ENCODE peak calls at places on chromosomes 6 and 20, in nine cellular contexts. O is mesenchymal stem cell, P is GM23338, A is GM23248, J is neuronal stem cell, B is IMR-90, N is fibroblast of lung, L is PC-3, K is OCI-LY7. D is an unnamed sample. For H3K36me3, the result is how much of the 10 kb centered on the place peaks cover.

GRCh38 chr6:81909981-81910910 is 157.8 kb upstream of the TENT5A start:
- DNase-seq in O (peak), P (no peak), A (no peak), J (no peak), B (peak), N (peak), L (no peak), K (no peak), D (no peak)

GRCh38 chr6:117194978-117195377 is 70.4 kb upstream of the VGLL2 start:
- DNase-seq in O (no peak), P (no peak), A (no peak), J (no peak), B (no peak), N (no peak), L (no peak), K (no peak), D (no peak)

GRCh38 chr20:22339091-22339881 is 245.1 kb downstream of the FOXA2 start:
- DNase-seq in O (peak), P (peak), A (peak), J (peak), B (peak), N (peak), L (peak), K (peak), D (peak)

GRCh38 chr6:52503853-52504777 is 72.7 kb downstream of the TRAM2 start:
- DNase-seq in O (peak), P (no peak), A (peak), J (no peak), B (peak), N (peak), L (peak), K (no peak), D (peak)

GRCh38 chr6:161305860-161306259 is 32.0 kb upstream of the AGPAT4 start:
- DNase-seq in O (no peak), P (no peak), A (no peak), J (no peak), B (no peak), N (no peak), L (no peak), K (no peak), D (no peak)

GRCh38 chr6:136014454-136015421 is 163.2 kb downstream of the PDE7B start:
- DNase-seq in O (peak), P (no peak), A (peak), J (no peak), B (peak), N (peak), L (peak), K (no peak), D (no peak)

GRCh38 chr20:10040070-10040970 is 5.5 kb downstream of the ANKEF1 start:
- DNase-seq in O (peak), P (no peak), A (peak), J (no peak), B (peak), N (peak), L (peak), K (no peak), D (no peak)

GRCh38 chr6:1526689-1527088 is 83.0 kb upstream of the FOXC1 start:
- DNase-seq in O (no peak), P (no peak), A (peak), J (no peak), B (no peak), N (peak), L (no peak), K (no peak), D (no peak)

GRCh38 chr6:113645576-113645970 is 211.6 kb upstream of the MARCKS start:
- DNase-seq in O (peak), P (no peak), A (peak), J (no peak), B (peak), N (peak), L (peak), K (no peak), D (peak)

GRCh38 chr6:119612871-119613515 is 263.4 kb upstream of the MAN1A1 start:
- DNase-seq in O (peak), P (no peak), A (peak), J (no peak), B (peak), N (peak), L (no peak), K (no peak), D (no peak)

GRCh38 chr20:32247957-32248497 is 29.4 kb upstream of the KIF3B start:
- DNase-seq in O (no peak), P (no peak), A (peak), J (no peak), B (no peak), N (no peak), L (no peak), K (no peak), D (no peak)

GRCh38 chr6:12911387-12911960 is 194.9 kb downstream of the PHACTR1 start:
- DNase-seq in O (peak), P (peak), A (peak), J (no peak), B (peak), N (peak), L (peak), K (peak), D (peak)

GRCh38 chr6:126743051-126743450 is 375.4 kb upstream of the RSPO3 start:
- DNase-seq in O (no peak), P (no peak), A (no peak), J (no peak), B (no peak), N (no peak), L (no peak), K (no peak), D (no peak)

GRCh38 chr20:41446471-41446870 is 79.9 kb upstream of the EMILIN3 start:
- DNase-seq in O (no peak), P (no peak), A (no peak), J (no peak), B (no peak), N (no peak), L (no peak), K (no peak), D (no peak)

GRCh38 chr20:41440882-41441281 is 74.3 kb upstream of the EMILIN3 start:
- DNase-seq in O (no peak), P (no peak), A (no peak), J (no peak), B (no peak), N (no peak), L (no peak), K (no peak), D (no peak)

GRCh38 chr20:41443667-41444066 is 77.0 kb upstream of the EMILIN3 start:
- DNase-seq in O (no peak), P (no peak), A (no peak), J (no peak), B (no peak), N (no peak), L (no peak), K (no peak), D (no peak)

GRCh38 chr20:41447026-41447425 is 80.4 kb upstream of the EMILIN3 start:
- DNase-seq in O (no peak), P (no peak), A (no peak), J (no peak), B (no peak), N (no peak), L (no peak), K (no peak), D (no peak)

GRCh38 chr20:41444821-41445220 is 78.2 kb upstream of the EMILIN3 start:
- DNase-seq in O (no peak), P (no peak), A (no peak), J (no peak), B (no peak), N (no peak), L (no peak), K (no peak), D (no peak)
- H3K36me3 ChIP-seq in O (half or more), P (half or more), A (half or more), J (half or more), B (under half), N (under half), L (under half), K (half or more), D (under half)

DNA sequence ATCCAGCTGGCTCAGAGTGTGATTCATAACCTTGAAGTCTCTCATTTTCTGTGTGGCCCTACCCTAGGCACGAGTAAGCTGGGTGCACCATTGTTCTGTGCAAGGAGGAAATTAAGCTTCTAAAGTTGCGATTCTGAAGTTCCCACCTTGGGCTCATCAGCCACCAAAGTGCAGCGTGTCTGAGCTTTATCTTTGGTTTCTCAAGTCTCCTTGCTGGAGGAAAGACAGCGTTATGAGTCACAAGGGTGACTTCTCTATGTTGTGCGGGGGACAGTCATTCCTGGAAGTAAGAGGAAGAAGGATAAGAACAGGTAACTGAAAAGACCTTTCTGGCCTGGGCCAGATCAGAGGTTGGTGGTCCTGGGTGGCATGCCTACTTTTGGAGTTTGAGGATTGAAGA is 16.8 kb downstream of the MRAP2 start:
- DNase-seq in O (no peak), P (no peak), A (peak), J (no peak), B (no peak), N (no peak), L (peak), K (no peak), D (no peak)
- H3K4me3 ChIP-seq in O (no peak), P (no peak), A (no peak), J (no peak), B (no peak), N (no peak), L (no peak), K (no peak), D (no peak)

DNA sequence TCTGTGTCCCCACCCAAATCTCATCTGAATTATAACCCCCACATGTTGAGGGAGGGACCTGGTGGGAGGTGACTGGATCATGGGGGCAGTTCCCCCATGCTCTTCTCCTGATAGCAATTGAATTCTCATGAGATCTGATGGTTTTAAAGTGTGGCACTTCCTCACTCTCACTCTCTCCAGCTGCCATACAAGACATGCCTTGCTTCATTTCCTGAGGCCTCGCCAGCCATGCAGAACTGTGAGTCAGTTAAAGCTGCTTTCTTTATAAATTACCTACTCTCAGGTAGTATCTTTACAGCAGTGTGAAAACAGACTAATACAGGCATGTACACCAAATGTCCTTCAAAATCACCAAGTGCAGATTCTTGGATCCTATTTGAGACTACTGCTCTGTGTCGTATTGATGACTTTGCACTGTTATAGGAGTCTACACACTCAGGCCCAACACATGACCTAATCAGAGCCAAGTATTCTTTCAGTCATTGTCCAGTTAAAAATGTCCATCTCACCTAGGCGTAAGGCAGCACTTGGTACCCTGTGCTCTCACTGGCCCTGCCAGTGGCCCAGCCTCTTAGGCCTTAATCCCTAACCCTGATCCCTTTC is 52.8 kb upstream of the UST start:
- DNase-seq in O (no peak), P (no peak), A (peak), J (no peak), B (no peak), N (no peak), L (no peak), K (peak), D (no peak)
- H2AFZ ChIP-seq in O (no peak), P (peak), A (no peak), J (no peak), B (no peak), N (no peak), L (no peak), K (peak), D (no peak)

DNA sequence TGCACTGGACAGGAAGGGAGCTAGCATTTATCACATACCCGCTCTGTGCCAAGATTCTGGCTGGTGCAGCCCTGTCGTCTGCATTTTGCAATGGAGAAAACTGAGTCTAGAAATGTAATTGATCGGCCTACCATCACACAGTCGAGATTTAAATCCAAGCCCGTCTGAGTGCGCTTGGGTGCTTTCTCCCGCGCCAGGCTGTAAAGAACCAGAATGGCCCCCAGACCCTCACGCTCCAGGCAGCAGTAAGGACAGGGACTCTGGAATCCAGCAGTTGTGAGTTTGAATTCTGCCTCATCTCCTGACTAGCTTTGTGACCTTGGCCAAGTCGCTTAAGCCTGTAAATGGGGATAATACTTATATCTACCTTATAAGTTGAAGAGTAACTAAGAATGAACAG is 10.8 kb downstream of the DYNLRB1 start:
- DNase-seq in O (no peak), P (no peak), A (no peak), J (no peak), B (no peak), N (no peak), L (no peak), K (no peak), D (no peak)
- H3K36me3 ChIP-seq in O (half or more), P (under half), A (under half), J (half or more), B (under half), N (under half), L (under half), K (under half), D (under half)

DNA sequence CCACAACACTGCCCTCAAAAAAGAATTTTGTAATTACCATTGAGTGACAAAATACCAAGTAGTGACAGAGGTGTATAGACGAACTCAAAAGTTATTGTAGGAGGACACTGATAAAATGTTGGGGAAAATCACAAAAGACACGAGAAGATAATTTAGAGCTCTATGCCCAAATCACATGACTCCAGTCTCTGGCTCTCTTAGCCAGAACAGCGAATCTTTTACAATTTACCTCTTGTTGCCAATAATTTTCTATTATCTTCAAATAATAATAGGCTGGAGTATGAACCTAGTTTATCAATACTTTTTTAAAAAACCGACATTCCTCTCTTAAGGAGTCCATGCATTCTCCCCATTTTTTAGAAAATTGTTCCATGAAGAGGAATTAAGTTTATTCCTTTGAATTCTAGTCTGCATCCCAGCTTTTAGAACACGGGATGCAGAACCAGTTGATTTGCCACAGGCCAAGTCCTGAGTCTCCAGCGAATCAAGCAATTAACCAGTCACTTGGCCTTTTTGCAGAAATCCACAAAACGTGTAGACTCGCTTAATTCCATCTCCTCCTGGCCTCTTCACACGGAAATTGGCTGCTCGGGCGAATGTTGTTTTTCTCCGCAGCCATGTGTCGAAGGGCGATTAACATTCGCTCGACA is 507 bp upstream of the RIPPLY2 start:
- DNase-seq in O (no peak), P (no peak), A (no peak), J (no peak), B (no peak), N (no peak), L (no peak), K (no peak), D (no peak)
- H3K4me3 ChIP-seq in O (peak), P (peak), A (peak), J (peak), B (peak), N (peak), L (no peak), K (no peak), D (peak)

GRCh38 chr6:79821859-79822258 is 125.5 kb downstream of the ELOVL4 start:
- DNase-seq in O (peak), P (no peak), A (peak), J (no peak), B (peak), N (peak), L (peak), K (no peak), D (peak)
- H2AFZ ChIP-seq in O (no peak), P (peak), A (no peak), J (no peak), B (no peak), N (no peak), L (no peak), K (no peak), D (no peak)

DNA sequence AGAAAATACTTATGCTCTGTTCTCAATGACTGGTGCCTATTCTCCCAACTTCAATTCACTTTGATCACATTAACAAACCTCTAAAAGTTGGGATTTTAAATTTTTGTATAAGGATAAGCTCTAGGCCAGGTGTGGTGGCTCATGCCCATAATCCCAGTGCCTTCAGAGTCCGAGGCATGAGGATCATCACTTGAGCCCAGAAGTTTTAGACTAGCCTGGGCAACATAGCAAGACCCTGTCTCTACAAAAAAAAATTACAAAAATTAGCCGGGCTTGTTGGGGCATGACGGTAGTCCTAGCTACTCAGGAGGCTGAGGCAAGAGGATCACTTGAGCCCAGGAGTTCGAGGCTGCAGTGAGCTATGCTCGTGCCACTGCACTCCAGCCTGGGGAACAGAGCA is 3.9 kb downstream of the SSR1 start:
- DNase-seq in O (no peak), P (no peak), A (no peak), J (no peak), B (no peak), N (no peak), L (no peak), K (no peak), D (no peak)
- H3K36me3 ChIP-seq in O (half or more), P (half or more), A (under half), J (half or more), B (under half), N (under half), L (under half), K (half or more), D (under half)

DNA sequence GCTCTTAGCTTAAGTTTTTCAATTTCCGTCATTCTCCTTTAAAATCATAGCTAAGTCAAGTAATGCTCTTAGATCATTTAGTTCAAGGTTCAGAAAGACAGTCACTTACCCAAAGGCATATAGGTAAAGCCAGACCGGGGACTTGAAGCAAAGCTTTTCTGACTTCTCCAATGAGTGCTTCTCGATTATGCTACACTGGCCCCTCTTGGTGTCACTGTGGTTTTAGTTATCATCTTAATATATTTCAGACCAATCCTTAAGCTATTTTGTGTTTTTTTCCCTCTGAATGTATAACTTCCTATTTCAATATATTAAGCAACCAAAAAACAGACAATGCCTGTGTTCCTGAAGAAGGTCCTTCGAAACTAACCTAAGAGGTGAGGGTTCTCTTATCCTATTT is 3.8 kb downstream of the PRDM1 start:
- DNase-seq in O (peak), P (no peak), A (peak), J (no peak), B (peak), N (peak), L (peak), K (peak), D (no peak)
- H3K4me3 ChIP-seq in O (no peak), P (no peak), A (peak), J (no peak), B (peak), N (peak), L (no peak), K (peak), D (no peak)

DNA sequence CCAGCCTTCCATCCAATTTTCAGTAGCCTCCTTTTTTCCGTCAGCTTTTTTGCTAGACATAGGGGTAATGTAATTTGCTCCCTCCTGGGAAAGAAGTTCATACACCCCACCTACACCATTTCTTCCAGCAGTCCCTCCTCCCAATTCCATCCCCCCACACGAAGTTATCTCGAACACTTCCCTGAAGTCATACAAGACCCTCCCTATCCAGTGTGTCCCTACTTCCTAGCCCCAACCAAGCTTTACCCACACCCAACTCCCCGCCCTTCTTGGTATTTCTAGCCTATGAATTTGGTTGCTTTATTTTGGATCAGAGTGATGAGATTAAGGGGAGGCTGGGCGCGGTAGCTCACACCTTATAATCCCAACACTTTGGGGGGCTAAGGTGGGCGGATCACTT is 1.0 kb downstream of the UBE2C start:
- DNase-seq in O (no peak), P (no peak), A (no peak), J (no peak), B (no peak), N (no peak), L (no peak), K (no peak), D (no peak)
- H2AFZ ChIP-seq in O (no peak), P (no peak), A (no peak), J (no peak), B (peak), N (no peak), L (no peak), K (no peak), D (no peak)

GRCh38 chr6:31792741-31793140 is 2.8 kb downstream of the VARS1 start:
- DNase-seq in O (peak), P (no peak), A (peak), J (no peak), B (peak), N (peak), L (peak), K (no peak), D (no peak)
- H3K36me3 ChIP-seq in O (under half), P (under half), A (under half), J (half or more), B (under half), N (under half), L (under half), K (half or more), D (under half)

D was measured in hepatocyte.